ENCODE peak calls at places on chromosomes 2 and 18, in four cellular contexts. Y, V, L and C are unnamed samples.

GRCh38 chr2:204174034-204174433 is 237.5 kb downstream of the ICOS start:
- DNase-seq in Y (no peak), V (no peak), L (no peak), C (no peak)

GRCh38 chr2:32969444-32970162 is 22.9 kb downstream of the LTBP1 start:
- DNase-seq in Y (no peak), V (no peak), L (no peak), C (no peak)

GRCh38 chr2:208129804-208130712 is at the start of gene CRYGC:
- DNase-seq in Y (no peak), V (no peak), L (no peak), C (no peak)

GRCh38 chr2:56448999-56449431 is 265.2 kb downstream of the CCDC85A start:
- DNase-seq in Y (peak; percentile 74), V (no peak), L (no peak), C (no peak)

GRCh38 chr2:192546566-192546965 is 351.8 kb upstream of the TMEFF2 start:
- DNase-seq in Y (no peak), V (no peak), L (no peak), C (no peak)

GRCh38 chr2:55176094-55176415 is 56.0 kb downstream of the CLHC1 start:
- DNase-seq in Y (no peak), V (no peak), L (no peak), C (no peak)

GRCh38 chr2:97673187-97673914 is 3.8 kb downstream of the C2orf92 start:
- DNase-seq in Y (no peak), V (no peak), L (peak; percentile 21), C (no peak)

GRCh38 chr18:71405142-71405806 is 1116.4 kb downstream of the SOCS6 start:
- DNase-seq in Y (no peak), V (no peak), L (no peak), C (no peak)

GRCh38 chr2:149606251-149606811 is 18.8 kb upstream of the MMADHC start:
- DNase-seq in Y (no peak), V (no peak), L (peak; percentile 32), C (no peak)

GRCh38 chr2:151976945-151977353 is 121.9 kb downstream of the CACNB4 start:
- DNase-seq in Y (no peak), V (no peak), L (no peak), C (no peak)

GRCh38 chr2:82501217-82501616 is 1957.9 kb downstream of the SUCLG1 start:
- DNase-seq in Y (no peak), V (no peak), L (no peak), C (no peak)

GRCh38 chr2:62306751-62307468 is 111.0 kb downstream of the B3GNT2 start:
- DNase-seq in Y (no peak), V (peak; percentile 73), L (peak; percentile 34), C (peak; percentile 18)

GRCh38 chr2:207475546-207475945 is 54.2 kb upstream of the CREB1 start:
- DNase-seq in Y (no peak), V (no peak), L (no peak), C (no peak)

GRCh38 chr2:173881886-173882285 is 83.3 kb downstream of the SP3 start:
- DNase-seq in Y (no peak), V (no peak), L (no peak), C (no peak)

GRCh38 chr2:97911210-97911921 is 84.4 kb downstream of the TMEM131 start:
- DNase-seq in Y (no peak), V (no peak), L (peak; percentile 25), C (no peak)

GRCh38 chr2:229612395-229612971 is 101.9 kb downstream of the DNER start:
- DNase-seq in Y (no peak), V (no peak), L (no peak), C (no peak)

DNA sequence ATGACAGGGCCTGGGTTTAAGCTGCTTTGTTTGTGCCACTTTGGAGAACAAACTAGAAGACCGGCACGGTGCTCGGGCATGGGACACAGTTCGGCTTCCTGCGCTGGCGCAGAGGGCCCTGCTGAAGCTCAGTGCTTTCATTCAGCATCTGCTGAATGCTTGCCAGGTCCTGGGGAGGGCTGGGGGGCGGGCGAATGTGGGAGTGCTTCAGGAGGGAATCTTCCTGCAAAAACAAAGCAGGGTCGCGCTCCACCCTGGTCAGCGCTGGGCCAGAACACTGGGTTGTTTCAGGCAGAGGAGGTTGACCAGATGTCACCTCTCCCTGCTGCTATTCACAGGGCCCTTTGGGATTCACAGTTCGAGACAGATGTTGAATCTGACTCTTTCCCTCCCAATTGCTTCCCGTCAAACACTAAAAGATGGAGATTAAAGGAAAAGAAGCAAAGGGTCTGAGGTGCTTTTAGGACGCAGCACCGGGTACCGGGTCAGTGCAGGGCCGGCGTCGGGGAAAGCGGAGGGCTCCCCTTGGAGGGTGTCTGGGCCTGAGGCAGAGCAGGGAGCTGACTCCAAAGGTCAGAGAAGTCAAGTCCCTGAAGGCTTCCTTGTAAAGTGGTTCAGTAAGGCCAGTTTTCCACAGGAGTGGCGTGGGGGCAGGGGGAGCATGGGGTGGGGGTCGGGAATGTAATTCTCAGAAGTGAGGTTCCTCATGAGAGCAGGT is 82.0 kb upstream of the PXDN start:
- DNase-seq in Y (no peak), V (no peak), L (no peak), C (no peak)
- H3K27ac ChIP-seq in Y (no peak overlapping the region), V (no peak overlapping the region), L (no peak overlapping the region), C (no peak overlapping the region)

GRCh38 chr2:24957976-24958375 is 13.8 kb downstream of the DNAJC27 start:
- DNase-seq in Y (no peak), V (no peak), L (no peak), C (no peak)
- H3K36me3 ChIP-seq in Y (peaks cover 69% of the 10 kb centered on the region), V (peaks cover 43% of the 10 kb centered on the region), L (peaks cover 9% of the 10 kb centered on the region), C (peaks cover 43% of the 10 kb centered on the region)

GRCh38 chr2:223180463-223180862 is 128.5 kb downstream of the KCNE4 start:
- DNase-seq in Y (no peak), V (no peak), L (no peak), C (no peak)

GRCh38 chr2:223187256-223187655 is 135.3 kb downstream of the KCNE4 start:
- DNase-seq in Y (no peak), V (no peak), L (no peak), C (no peak)

GRCh38 chr2:223185638-223186037 is 133.6 kb downstream of the KCNE4 start:
- DNase-seq in Y (no peak), V (no peak), L (no peak), C (no peak)
- H3K4me3 ChIP-seq in Y (no peak overlapping the region), V (no peak overlapping the region), L (no peak overlapping the region), C (no peak overlapping the region)

GRCh38 chr2:84946204-84947009 is 24.6 kb upstream of the KCMF1 start:
- DNase-seq in Y (no peak), V (no peak), L (peak; percentile 71), C (peak; percentile 51)
- H3K27ac ChIP-seq in Y (peak overlapping the region; percentile 24), V (no peak overlapping the region), L (peak overlapping the region; percentile 73), C (peak overlapping the region; percentile 33)

GRCh38 chr2:145058457-145058856 is 538.5 kb upstream of the ZEB2 start:
- DNase-seq in Y (no peak), V (no peak), L (no peak), C (no peak)

GRCh38 chr2:145060876-145061275 is 541.0 kb upstream of the ZEB2 start:
- DNase-seq in Y (no peak), V (no peak), L (no peak), C (no peak)

GRCh38 chr2:145055651-145056050 is 535.7 kb upstream of the ZEB2 start:
- DNase-seq in Y (no peak), V (no peak), L (no peak), C (no peak)
- H3K36me3 ChIP-seq in Y (no peaks in the 10 kb centered on the region), V (no peaks in the 10 kb centered on the region), L (no peaks in the 10 kb centered on the region), C (no peaks in the 10 kb centered on the region)

DNA sequence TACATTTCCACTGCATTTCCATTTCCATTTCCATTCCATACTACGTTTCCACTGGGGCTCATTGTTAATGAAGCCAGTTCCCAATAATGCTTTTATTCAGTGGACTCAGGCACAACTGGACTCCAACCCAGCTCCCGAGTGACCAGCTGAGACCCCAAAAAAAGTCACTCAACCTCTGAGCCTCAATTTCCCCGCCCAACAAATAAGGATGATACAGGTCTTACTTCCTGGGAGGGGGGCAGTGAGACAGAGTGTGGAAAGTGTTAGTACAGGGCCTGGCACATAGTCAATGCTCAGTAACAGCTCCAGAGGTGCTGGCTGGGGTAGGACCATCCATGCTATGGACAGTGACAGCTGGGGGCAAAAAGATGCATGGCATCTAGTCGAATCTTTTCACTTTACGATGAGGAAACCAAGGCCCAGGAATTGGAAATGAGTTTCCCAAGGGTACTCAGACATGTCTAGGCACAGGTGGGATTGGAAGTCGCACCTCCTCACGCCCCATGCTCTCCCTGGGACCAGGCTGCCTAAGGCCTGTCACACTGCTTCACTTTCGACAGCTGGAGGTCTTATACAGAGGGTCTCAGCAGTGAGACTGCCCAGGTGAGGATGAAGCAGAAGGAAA is 226.5 kb downstream of the ANAPC1 start:
- DNase-seq in Y (no peak), V (no peak), L (no peak), C (no peak)
- H3K4me3 ChIP-seq in Y (no peak overlapping the region), V (no peak overlapping the region), L (no peak overlapping the region), C (no peak overlapping the region)

GRCh38 chr18:23498877-23499570 is 4.3 kb upstream of the RMC1 start:
- DNase-seq in Y (peak; percentile 76), V (peak; percentile 87), L (peak; percentile 75), C (peak; percentile 74)
- H3K27ac ChIP-seq in Y (no peak overlapping the region), V (no peak overlapping the region), L (no peak overlapping the region), C (no peak overlapping the region)

GRCh38 chr18:70197844-70198243 is 7.6 kb downstream of the RTTN start:
- DNase-seq in Y (no peak), V (no peak), L (no peak), C (no peak)
- H3K36me3 ChIP-seq in Y (peaks cover 65% of the 10 kb centered on the region), V (peaks cover 7% of the 10 kb centered on the region), L (no peaks in the 10 kb centered on the region), C (peaks cover 31% of the 10 kb centered on the region)

GRCh38 chr2:9548506-9548905 is 7.1 kb downstream of the ADAM17 start:
- DNase-seq in Y (no peak), V (no peak), L (no peak), C (no peak)
- H3K4me3 ChIP-seq in Y (no peak overlapping the region), V (no peak overlapping the region), L (no peak overlapping the region), C (no peak overlapping the region)